ENCODE peak calls at places on chromosomes 16 and 17, in six cellular contexts. V is AG04450, B is neural progenitor cell, T is lung, O is cardiac fibroblast, E is endothelial cell. D is an unnamed sample.

GRCh38 chr16:61344791-61345190 is 691.4 kb downstream of the CDH8 start:
- DNase-seq in B (no peak), E (no peak), O (no peak), T (no peak), V (no peak), D (no peak)

GRCh38 chr16:81779540-81780320 is 639 bp downstream of the PLCG2 start:
- DNase-seq in T (peak; percentile 51), V (no peak), B (peak; percentile 33), O (peak; percentile 10), E (peak; percentile 23), D (no peak)

GRCh38 chr17:43966276-43966675 is 12.5 kb upstream of the PYY start:
- DNase-seq in T (no peak), O (no peak), E (no peak), V (no peak), B (no peak), D (no peak)

GRCh38 chr17:67258836-67259468 is 14.0 kb upstream of the HELZ start:
- DNase-seq in V (no peak), B (no peak), O (no peak), E (no peak), T (no peak), D (no peak)

GRCh38 chr17:43791589-43791988 is 11.4 kb downstream of the CFAP97D1 start:
- DNase-seq in V (no peak), E (no peak), O (peak; percentile 56), T (no peak), B (peak; percentile 34), D (no peak)

GRCh38 chr17:38875477-38876080 is 5.7 kb downstream of the LASP1 start:
- DNase-seq in V (no peak), O (no peak), B (no peak), T (no peak), E (no peak), D (no peak)

GRCh38 chr17:73455050-73455687 is 143.4 kb upstream of the CDC42EP4 start:
- DNase-seq in T (no peak), O (no peak), E (no peak), V (no peak), B (no peak), D (no peak)

GRCh38 chr16:50323335-50324011 is 45.3 kb downstream of the BRD7 start:
- DNase-seq in O (peak; percentile 61), T (no peak), B (no peak), E (no peak), V (no peak), D (no peak)

GRCh38 chr17:62705781-62706597 is 78.5 kb downstream of the MRC2 start:
- DNase-seq in V (no peak), T (no peak), O (peak; percentile 36), B (peak; percentile 74), E (no peak), D (no peak)

GRCh38 chr17:41567317-41567716 is 4.5 kb downstream of the KRT9 start:
- DNase-seq in V (no peak), B (no peak), E (no peak), T (no peak), O (no peak), D (no peak)

GRCh38 chr16:49861299-49861698 is 5.4 kb upstream of the ZNF423 start:
- DNase-seq in E (no peak), V (no peak), O (no peak), B (no peak), T (no peak), D (no peak)

GRCh38 chr16:75398333-75398732 is 35.0 kb downstream of the CFDP1 start:
- DNase-seq in E (no peak), O (no peak), B (no peak), V (no peak), T (no peak), D (no peak)

GRCh38 chr17:58913971-58914769 is 158.5 kb downstream of the PPM1E start:
- DNase-seq in O (peak; percentile 79), E (no peak), T (no peak), V (peak; percentile 7), B (no peak), D (no peak)

GRCh38 chr17:83081561-83082201 is 2.3 kb downstream of the METRNL start:
- DNase-seq in O (no peak), B (no peak), V (no peak), T (no peak), E (no peak), D (no peak)

GRCh38 chr17:75535119-75535537 is 9.6 kb downstream of the LLGL2 start:
- DNase-seq in E (no peak), O (no peak), B (peak; percentile 31), T (no peak), V (no peak), D (no peak)

GRCh38 chr16:68655806-68656205 is 10.7 kb downstream of the CDH3 start:
- DNase-seq in T (no peak), B (no peak), O (no peak), V (no peak), E (no peak), D (no peak)

DNA sequence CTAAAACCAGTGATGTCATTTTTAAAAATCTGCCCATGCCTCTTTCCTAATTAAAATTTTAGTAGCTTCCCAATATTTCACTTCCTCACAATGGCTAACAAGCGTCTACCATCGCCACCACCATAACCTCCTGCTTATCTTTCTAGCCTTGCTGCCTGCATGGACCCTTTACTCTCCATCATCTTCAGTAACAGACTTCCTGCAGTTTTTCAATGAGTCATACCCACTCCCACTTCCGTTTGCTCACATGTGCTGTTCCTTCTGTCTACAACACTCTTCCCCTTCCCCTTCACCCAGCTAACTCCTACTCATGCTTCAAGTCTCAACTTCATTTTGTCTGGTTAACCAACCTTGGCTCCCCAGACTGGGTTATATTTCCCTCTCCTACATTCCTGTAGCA is 12.8 kb upstream of the SKAP1 start:
- DNase-seq in T (no peak), O (peak; percentile 5), E (no peak), V (no peak), B (no peak), D (no peak)
- TF ChIP-seq CTCF in T (no peak), O (no peak), E (no peak), V (no peak), B (no peak), D (no peak)

GRCh38 chr17:34979153-34979552 is 1.2 kb upstream of the LIG3 start:
- DNase-seq in O (no peak), V (no peak), B (no peak), E (no peak), T (no peak), D (no peak)

GRCh38 chr17:34981538-34982241 is 1.4 kb downstream of the LIG3 start:
- DNase-seq in B (peak; percentile 38), E (no peak), T (no peak), V (no peak), O (peak; percentile 26), D (no peak)

GRCh38 chr17:34980353-34980680 is at the start of gene LIG3:
- DNase-seq in B (peak; percentile 96), V (peak; percentile 74), T (peak; percentile 94), E (peak; percentile 93), O (peak; percentile 94), D (peak; percentile 85)

GRCh38 chr17:34979650-34980352 is 511 bp upstream of the LIG3 start:
- DNase-seq in B (peak; percentile 18), T (no peak), V (no peak), O (peak; percentile 28), E (no peak), D (no peak)

DNA sequence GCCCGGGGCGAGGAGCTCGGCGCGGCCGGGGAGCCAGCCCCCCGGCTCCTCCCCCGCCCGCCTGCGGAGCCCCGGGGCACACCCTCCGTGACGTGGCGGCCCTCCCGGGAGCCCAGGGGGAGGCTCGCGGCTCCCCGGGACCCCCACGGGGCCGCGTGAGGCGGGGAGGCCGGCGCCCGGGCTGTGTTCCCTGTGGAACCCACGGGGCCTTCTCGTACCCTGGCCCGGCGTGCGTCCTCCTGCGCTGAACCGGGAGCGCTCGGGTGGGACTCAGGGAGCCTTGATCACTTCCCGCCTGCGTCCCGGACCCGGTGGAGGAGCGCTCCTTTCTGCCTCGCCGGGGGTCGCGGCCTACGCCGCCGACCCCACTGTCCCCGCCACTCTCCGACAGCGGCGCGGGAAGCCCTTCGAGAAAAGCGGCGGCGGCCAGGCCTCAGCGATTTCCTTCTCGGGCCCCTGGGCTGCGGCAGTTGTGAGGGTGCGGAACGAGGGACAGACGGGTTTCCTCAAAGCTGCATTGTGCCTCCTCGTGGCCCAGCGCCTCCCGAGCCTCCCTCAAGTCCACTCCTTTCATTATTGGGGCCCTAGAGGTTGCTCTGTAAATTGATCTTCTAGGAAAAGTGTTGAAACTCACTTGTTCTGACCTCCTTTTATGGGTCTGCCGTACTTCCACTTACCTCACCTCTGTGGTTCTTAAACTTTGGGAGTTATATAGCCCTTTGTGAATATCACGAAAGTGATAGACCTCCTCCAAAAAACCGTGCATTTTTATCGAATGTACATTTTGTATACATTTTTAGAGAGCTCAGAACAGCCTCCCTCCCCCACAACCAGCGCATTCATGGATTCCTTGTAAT is 597 bp downstream of the LIG3 start:
- DNase-seq in V (peak; percentile 50), T (peak; percentile 69), E (peak; percentile 67), B (peak; percentile 82), O (peak; percentile 86), D (peak; percentile 59)
- TF ChIP-seq CTCF in V (peak; percentile 46), T (peak; percentile 20), E (peak; percentile 13), B (peak; percentile 49), O (peak; percentile 28), D (peak; percentile 36)

DNA sequence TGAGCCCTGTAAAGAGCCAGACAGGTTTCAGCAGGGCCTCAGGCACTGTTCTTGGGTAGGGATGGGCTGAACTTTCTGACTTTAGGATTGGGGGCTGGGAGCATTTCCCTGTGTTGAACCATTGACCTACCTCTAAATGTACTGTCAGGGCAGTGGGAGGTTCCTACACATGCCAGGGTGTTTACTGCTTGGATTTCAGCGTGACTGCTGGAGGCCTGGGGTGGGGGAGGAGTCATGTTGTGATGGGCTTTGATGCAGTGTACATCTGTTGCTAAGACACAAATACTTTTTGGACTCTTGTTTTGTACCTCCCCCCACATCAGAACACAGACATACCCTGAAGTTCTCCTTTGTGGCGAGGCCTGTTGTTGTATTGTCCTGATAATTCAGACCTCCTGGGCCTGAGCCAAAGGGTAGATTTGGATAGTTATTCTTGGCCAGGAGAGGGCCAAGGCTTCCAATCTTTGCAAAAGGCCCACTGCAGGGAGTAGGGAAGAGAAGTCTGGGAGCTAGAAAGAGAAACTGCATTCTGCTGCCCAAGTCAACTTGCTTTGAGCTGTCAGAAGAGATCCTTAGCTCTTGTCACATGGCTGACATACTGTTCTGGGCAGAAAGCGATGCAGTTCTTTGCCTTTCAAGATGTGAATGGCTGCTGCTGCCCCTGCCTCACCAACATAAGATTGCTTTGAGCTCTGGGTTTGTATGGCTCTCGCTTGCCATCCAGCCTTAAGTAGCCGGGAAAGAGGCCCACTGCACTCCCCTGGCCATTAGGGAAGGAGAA is 3.7 kb downstream of the NFE2L1 start:
- DNase-seq in O (peak; percentile 94), E (no peak), V (no peak), B (peak; percentile 28), T (no peak), D (peak; percentile 98)
- TF ChIP-seq CTCF in O (peak; percentile 18), E (no peak), V (peak; percentile 24), B (no peak), T (no peak), D (peak; percentile 40)

DNA sequence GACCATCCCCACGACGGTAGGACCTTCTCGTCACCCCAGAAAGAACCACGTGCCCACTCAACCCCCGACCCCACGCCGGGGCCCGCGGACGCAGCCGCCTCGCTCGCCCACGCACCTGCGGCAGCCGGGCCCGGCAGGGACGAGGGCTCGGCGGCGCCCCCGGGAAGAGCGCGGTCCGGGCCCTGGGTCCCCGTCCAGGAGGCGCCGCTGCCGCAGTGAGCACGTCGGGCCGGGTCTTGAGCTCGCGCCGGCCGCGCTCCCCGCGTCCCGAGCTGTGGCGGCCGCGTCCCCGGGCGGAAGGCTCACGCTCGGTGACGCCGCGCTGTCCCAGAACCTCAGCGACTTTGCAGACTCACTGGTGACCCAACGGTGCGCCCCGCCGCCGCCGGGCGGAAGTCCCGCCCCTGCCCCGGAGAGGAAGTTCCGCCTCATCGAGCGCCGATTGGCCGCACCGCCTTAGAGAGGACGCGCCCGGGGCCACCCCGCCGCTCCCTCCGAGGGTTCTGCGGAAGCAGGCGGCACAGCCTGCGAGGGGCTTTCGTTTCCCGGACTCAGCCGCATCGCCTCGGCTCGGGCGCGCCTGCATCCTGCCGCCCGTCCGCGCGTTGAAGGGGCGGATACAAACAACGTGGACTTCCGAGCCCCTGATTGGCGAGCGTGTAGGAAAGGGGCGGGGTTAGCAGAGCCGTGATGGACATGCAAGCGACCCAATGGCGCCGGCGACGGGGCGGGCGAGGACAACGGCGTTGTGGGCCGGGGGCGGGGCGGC is 793 bp upstream of the RAB40C start:
- DNase-seq in E (peak; percentile 98), B (peak; percentile 96), T (peak; percentile 97), V (peak; percentile 90), O (peak; percentile 98), D (peak; percentile 89)
- TF ChIP-seq CTCF in E (no peak), B (no peak), T (no peak), V (no peak), O (no peak), D (no peak)